ENCODE peak calls at places on chromosome 16, in seven cellular contexts. One of them, this sample, is unnamed.

GRCh38 chr16:12697437-12697836 is 106.2 kb downstream of the CPPED1 start:
- DNase-seq in tibial nerve: no peak
- DNase-seq in CD4-positive, alpha-beta T cell: no peak
- DNase-seq in A549: no peak
- DNase-seq in spleen: no peak
- DNase-seq in left lung: no peak
- DNase-seq in testis: no peak
- DNase-seq in this sample: no peak

GRCh38 chr16:85908889-85909584 is 10.1 kb downstream of the IRF8 start:
- DNase-seq in spleen: peak
- DNase-seq in A549: no peak
- DNase-seq in tibial nerve: peak
- DNase-seq in testis: peak
- DNase-seq in left lung: no peak
- DNase-seq in CD4-positive, alpha-beta T cell: no peak
- DNase-seq in this sample: no peak

GRCh38 chr16:68790130-68790761 is 53.1 kb upstream of the TANGO6 start:
- DNase-seq in left lung: no peak
- DNase-seq in tibial nerve: peak
- DNase-seq in testis: no peak
- DNase-seq in A549: peak
- DNase-seq in CD4-positive, alpha-beta T cell: no peak
- DNase-seq in spleen: no peak
- DNase-seq in this sample: no peak

GRCh38 chr16:88453621-88454314 is 688 bp downstream of the ZFPM1 start:
- DNase-seq in CD4-positive, alpha-beta T cell: no peak
- DNase-seq in left lung: no peak
- DNase-seq in testis: no peak
- DNase-seq in spleen: peak
- DNase-seq in tibial nerve: no peak
- DNase-seq in A549: no peak
- DNase-seq in this sample: no peak

GRCh38 chr16:85279874-85280545 is 167.7 kb upstream of the CIBAR2 start:
- DNase-seq in testis: peak
- DNase-seq in tibial nerve: peak
- DNase-seq in spleen: peak
- DNase-seq in A549: no peak
- DNase-seq in CD4-positive, alpha-beta T cell: no peak
- DNase-seq in left lung: no peak
- DNase-seq in this sample: no peak

GRCh38 chr16:51636913-51637743 is 486.1 kb upstream of the SALL1 start:
- DNase-seq in CD4-positive, alpha-beta T cell: no peak
- DNase-seq in A549: no peak
- DNase-seq in left lung: no peak
- DNase-seq in tibial nerve: no peak
- DNase-seq in spleen: no peak
- DNase-seq in testis: no peak
- DNase-seq in this sample: no peak

GRCh38 chr16:59355704-59356103 is 621.6 kb upstream of the GOT2 start:
- DNase-seq in spleen: no peak
- DNase-seq in tibial nerve: no peak
- DNase-seq in left lung: no peak
- DNase-seq in A549: no peak
- DNase-seq in testis: no peak
- DNase-seq in CD4-positive, alpha-beta T cell: no peak
- DNase-seq in this sample: no peak

GRCh38 chr16:73565925-73566324 is 518.0 kb upstream of the ZFHX3 start:
- DNase-seq in CD4-positive, alpha-beta T cell: no peak
- DNase-seq in testis: no peak
- DNase-seq in A549: no peak
- DNase-seq in spleen: no peak
- DNase-seq in tibial nerve: no peak
- DNase-seq in left lung: no peak
- DNase-seq in this sample: no peak

GRCh38 chr16:67932462-67932840 is 789 bp upstream of the CTRL start:
- DNase-seq in spleen: peak
- DNase-seq in CD4-positive, alpha-beta T cell: no peak
- DNase-seq in testis: no peak
- DNase-seq in tibial nerve: no peak
- DNase-seq in left lung: no peak
- DNase-seq in A549: no peak
- DNase-seq in this sample: no peak

GRCh38 chr16:84484579-84485254 is 19.7 kb downstream of the MEAK7 start:
- DNase-seq in CD4-positive, alpha-beta T cell: no peak
- DNase-seq in tibial nerve: peak
- DNase-seq in testis: peak
- DNase-seq in spleen: peak
- DNase-seq in A549: peak
- DNase-seq in left lung: no peak
- DNase-seq in this sample: peak

GRCh38 chr16:15856217-15856616 is 611 bp downstream of the MYH11 start:
- DNase-seq in left lung: no peak
- DNase-seq in spleen: no peak
- DNase-seq in tibial nerve: no peak
- DNase-seq in CD4-positive, alpha-beta T cell: no peak
- DNase-seq in A549: no peak
- DNase-seq in testis: no peak
- DNase-seq in this sample: no peak

GRCh38 chr16:27449434-27450188 is 47.6 kb downstream of the IL21R start:
- DNase-seq in left lung: no peak
- DNase-seq in spleen: peak
- DNase-seq in testis: no peak
- DNase-seq in A549: no peak
- DNase-seq in tibial nerve: no peak
- DNase-seq in CD4-positive, alpha-beta T cell: peak
- DNase-seq in this sample: no peak

GRCh38 chr16:27446721-27447120 is 44.7 kb downstream of the IL21R start:
- DNase-seq in testis: no peak
- DNase-seq in tibial nerve: no peak
- DNase-seq in spleen: peak
- DNase-seq in left lung: no peak
- DNase-seq in A549: no peak
- DNase-seq in CD4-positive, alpha-beta T cell: peak
- DNase-seq in this sample: no peak

GRCh38 chr16:27445502-27446175 is 43.7 kb downstream of the IL21R start:
- DNase-seq in left lung: no peak
- DNase-seq in spleen: peak
- DNase-seq in testis: no peak
- DNase-seq in CD4-positive, alpha-beta T cell: no peak
- DNase-seq in tibial nerve: no peak
- DNase-seq in A549: no peak
- DNase-seq in this sample: no peak

GRCh38 chr16:27450836-27451341 is 48.9 kb downstream of the IL21R start:
- DNase-seq in A549: no peak
- DNase-seq in testis: no peak
- DNase-seq in tibial nerve: no peak
- DNase-seq in left lung: no peak
- DNase-seq in spleen: no peak
- DNase-seq in CD4-positive, alpha-beta T cell: no peak
- DNase-seq in this sample: no peak

DNA sequence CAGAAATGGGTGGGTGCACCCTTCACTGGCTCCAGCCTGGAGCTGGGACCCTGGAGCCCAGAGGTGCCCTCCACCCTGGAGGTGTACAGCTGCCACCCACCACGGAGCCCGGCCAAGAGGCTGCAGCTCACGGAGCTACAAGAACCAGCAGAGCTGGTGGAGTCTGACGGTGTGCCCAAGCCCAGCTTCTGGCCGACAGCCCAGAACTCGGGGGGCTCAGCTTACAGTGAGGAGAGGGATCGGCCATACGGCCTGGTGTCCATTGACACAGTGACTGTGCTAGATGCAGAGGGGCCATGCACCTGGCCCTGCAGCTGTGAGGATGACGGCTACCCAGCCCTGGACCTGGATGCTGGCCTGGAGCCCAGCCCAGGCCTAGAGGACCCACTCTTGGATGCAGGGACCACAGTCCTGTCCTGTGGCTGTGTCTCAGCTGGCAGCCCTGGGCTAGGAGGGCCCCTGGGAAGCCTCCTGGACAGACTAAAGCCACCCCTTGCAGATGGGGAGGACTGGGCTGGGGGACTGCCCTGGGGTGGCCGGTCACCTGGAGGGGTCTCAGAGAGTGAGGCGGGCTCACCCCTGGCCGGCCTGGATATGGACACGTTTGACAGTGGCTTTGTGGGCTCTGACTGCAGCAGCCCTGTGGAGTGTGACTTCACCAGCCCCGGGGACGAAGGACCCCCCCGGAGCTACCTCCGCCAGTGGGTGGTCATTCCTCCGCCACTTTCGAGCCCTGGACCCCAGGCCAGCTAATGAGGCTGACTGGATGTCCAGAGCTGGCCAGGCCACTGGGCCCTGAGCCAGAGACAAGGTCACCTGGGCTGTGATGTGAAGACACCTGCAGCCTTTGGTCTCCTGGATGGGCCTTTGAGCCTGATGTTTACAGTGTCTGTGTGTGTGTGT is 46.8 kb downstream of the IL21R start:
- DNase-seq in left lung: no peak
- DNase-seq in A549: no peak
- DNase-seq in CD4-positive, alpha-beta T cell: no peak
- DNase-seq in spleen: no peak
- DNase-seq in tibial nerve: no peak
- DNase-seq in testis: no peak
- DNase-seq in this sample: no peak
- H3K27ac ChIP-seq in left lung: no peak
- H3K27ac ChIP-seq in A549: no peak
- H3K27ac ChIP-seq in CD4-positive, alpha-beta T cell: peak
- H3K27ac ChIP-seq in spleen: peak
- H3K27ac ChIP-seq in tibial nerve: no peak
- H3K27ac ChIP-seq in testis: no peak
- H3K27ac ChIP-seq in this sample: no peak

GRCh38 chr16:10202650-10203049 is 20.4 kb upstream of the GRIN2A start:
- DNase-seq in A549: no peak
- DNase-seq in testis: no peak
- DNase-seq in left lung: no peak
- DNase-seq in spleen: no peak
- DNase-seq in tibial nerve: no peak
- DNase-seq in CD4-positive, alpha-beta T cell: no peak
- DNase-seq in this sample: no peak
- TF ChIP-seq CTCF in A549: no peak
- TF ChIP-seq CTCF in testis: no peak
- TF ChIP-seq CTCF in left lung: no peak
- TF ChIP-seq CTCF in spleen: no peak
- TF ChIP-seq CTCF in tibial nerve: no peak
- TF ChIP-seq CTCF in CD4-positive, alpha-beta T cell: no peak
- TF ChIP-seq CTCF in this sample: no peak

GRCh38 chr16:31871510-31871909 is 2.1 kb upstream of the ZNF267 start:
- DNase-seq in tibial nerve: no peak
- DNase-seq in left lung: no peak
- DNase-seq in testis: no peak
- DNase-seq in A549: no peak
- DNase-seq in CD4-positive, alpha-beta T cell: no peak
- DNase-seq in spleen: no peak
- DNase-seq in this sample: no peak

GRCh38 chr16:31870809-31871208 is 2.8 kb upstream of the ZNF267 start:
- DNase-seq in tibial nerve: no peak
- DNase-seq in A549: no peak
- DNase-seq in left lung: no peak
- DNase-seq in CD4-positive, alpha-beta T cell: no peak
- DNase-seq in spleen: no peak
- DNase-seq in testis: no peak
- DNase-seq in this sample: no peak

GRCh38 chr16:31868701-31869167 is 4.9 kb upstream of the ZNF267 start:
- DNase-seq in tibial nerve: peak
- DNase-seq in A549: peak
- DNase-seq in testis: peak
- DNase-seq in spleen: peak
- DNase-seq in CD4-positive, alpha-beta T cell: peak
- DNase-seq in left lung: no peak
- DNase-seq in this sample: peak

GRCh38 chr16:31868164-31868563 is 5.4 kb upstream of the ZNF267 start:
- DNase-seq in tibial nerve: no peak
- DNase-seq in spleen: no peak
- DNase-seq in testis: no peak
- DNase-seq in CD4-positive, alpha-beta T cell: no peak
- DNase-seq in left lung: no peak
- DNase-seq in A549: no peak
- DNase-seq in this sample: no peak

GRCh38 chr16:31869511-31870201 is 4.0 kb upstream of the ZNF267 start:
- DNase-seq in A549: no peak
- DNase-seq in testis: peak
- DNase-seq in tibial nerve: peak
- DNase-seq in CD4-positive, alpha-beta T cell: peak
- DNase-seq in spleen: peak
- DNase-seq in left lung: no peak
- DNase-seq in this sample: no peak
- H3K27ac ChIP-seq in A549: no peak
- H3K27ac ChIP-seq in testis: no peak
- H3K27ac ChIP-seq in tibial nerve: peak
- H3K27ac ChIP-seq in CD4-positive, alpha-beta T cell: peak
- H3K27ac ChIP-seq in spleen: peak
- H3K27ac ChIP-seq in left lung: peak
- H3K27ac ChIP-seq in this sample: peak

GRCh38 chr16:50066482-50067289 is 916 bp downstream of the HEATR3 start:
- DNase-seq in left lung: no peak
- DNase-seq in CD4-positive, alpha-beta T cell: no peak
- DNase-seq in A549: no peak
- DNase-seq in tibial nerve: no peak
- DNase-seq in testis: no peak
- DNase-seq in spleen: peak
- DNase-seq in this sample: no peak

GRCh38 chr16:50068550-50068949 is 2.8 kb downstream of the HEATR3 start:
- DNase-seq in CD4-positive, alpha-beta T cell: no peak
- DNase-seq in A549: no peak
- DNase-seq in tibial nerve: no peak
- DNase-seq in left lung: no peak
- DNase-seq in testis: no peak
- DNase-seq in spleen: no peak
- DNase-seq in this sample: no peak

GRCh38 chr16:50065624-50066481 is at the start of gene HEATR3:
- DNase-seq in A549: peak
- DNase-seq in CD4-positive, alpha-beta T cell: peak
- DNase-seq in testis: peak
- DNase-seq in spleen: peak
- DNase-seq in left lung: peak
- DNase-seq in tibial nerve: peak
- DNase-seq in this sample: peak

GRCh38 chr16:50069060-50069459 is 3.3 kb downstream of the HEATR3 start:
- DNase-seq in left lung: no peak
- DNase-seq in A549: no peak
- DNase-seq in CD4-positive, alpha-beta T cell: no peak
- DNase-seq in testis: no peak
- DNase-seq in tibial nerve: no peak
- DNase-seq in spleen: no peak
- DNase-seq in this sample: no peak

DNA sequence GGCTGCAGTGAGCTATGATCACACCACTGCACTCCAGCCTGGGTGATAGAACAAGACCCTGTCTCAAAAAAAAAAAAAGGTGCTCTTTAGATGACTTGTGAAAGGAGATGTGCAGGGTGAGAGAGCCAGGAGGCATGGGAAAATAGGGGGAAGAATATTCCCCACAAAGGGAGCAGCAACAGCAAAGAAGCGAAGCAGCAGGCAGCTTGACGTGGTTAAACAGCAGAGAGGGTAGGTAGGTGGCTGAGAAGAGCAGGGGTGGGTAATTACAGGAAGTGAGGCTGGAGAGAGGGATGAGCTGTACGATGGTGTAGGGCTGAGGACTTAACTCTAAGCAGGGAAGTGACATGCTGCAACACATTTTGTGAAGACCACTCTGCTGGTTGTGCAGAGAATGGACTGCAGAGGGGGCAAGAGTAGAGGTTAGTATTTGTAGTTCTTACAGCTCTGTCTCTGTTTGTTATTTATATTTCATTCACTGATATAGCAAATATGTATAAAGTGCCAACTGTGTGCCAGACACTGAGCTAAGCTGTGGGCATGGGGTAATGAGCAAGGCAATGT is 1.6 kb downstream of the HEATR3 start:
- DNase-seq in tibial nerve: peak
- DNase-seq in spleen: peak
- DNase-seq in CD4-positive, alpha-beta T cell: no peak
- DNase-seq in testis: peak
- DNase-seq in A549: peak
- DNase-seq in left lung: no peak
- DNase-seq in this sample: no peak
- TF ChIP-seq CTCF in tibial nerve: peak
- TF ChIP-seq CTCF in spleen: peak
- TF ChIP-seq CTCF in CD4-positive, alpha-beta T cell: peak
- TF ChIP-seq CTCF in testis: no peak
- TF ChIP-seq CTCF in A549: peak
- TF ChIP-seq CTCF in left lung: peak
- TF ChIP-seq CTCF in this sample: no peak